ENCODE peak calls at places on chromosomes 6 and 20, in eight cellular contexts. D, P, Y, N, V, L, R and O are unnamed samples.

GRCh38 chr20:37262516-37262915 is 902 bp upstream of the GHRH start:
- DNase-seq in D (no peak), P (no peak), Y (no peak), N (no peak), V (no peak), L (no peak), R (peak; percentile 35), O (no peak)

GRCh38 chr6:108655840-108656650 is 95.3 kb downstream of the FOXO3 start:
- DNase-seq in D (no peak), P (no peak), Y (no peak), N (no peak), V (no peak), L (no peak), R (no peak), O (no peak)

GRCh38 chr6:158795516-158795915 is 23.7 kb downstream of the EZR start:
- DNase-seq in D (no peak), P (no peak), Y (no peak), N (no peak), V (no peak), L (no peak), R (no peak), O (no peak)

GRCh38 chr6:32178547-32179440 is 589 bp downstream of the RNF5 start:
- DNase-seq in D (no peak), P (no peak), Y (peak; percentile 22), N (no peak), V (no peak), L (peak; percentile 49), R (no peak), O (no peak)

GRCh38 chr6:21109421-21110178 is 484.0 kb upstream of the SOX4 start:
- DNase-seq in D (no peak), P (no peak), Y (no peak), N (peak; percentile 85), V (no peak), L (peak; percentile 86), R (peak; percentile 28), O (no peak)

GRCh38 chr6:42777126-42777822 is 4.6 kb upstream of the BICRAL start:
- DNase-seq in D (no peak), P (no peak), Y (no peak), N (peak; percentile 25), V (no peak), L (no peak), R (no peak), O (no peak)

GRCh38 chr6:29834564-29835436 is 7.2 kb downstream of the HLA-G start:
- DNase-seq in D (peak; percentile 6), P (peak; percentile 55), Y (no peak), N (peak; percentile 13), V (peak; percentile 48), L (peak; percentile 14), R (peak; percentile 42), O (no peak)

GRCh38 chr6:36929607-36930006 is 24.9 kb upstream of the PI16 start:
- DNase-seq in D (no peak), P (no peak), Y (no peak), N (no peak), V (no peak), L (no peak), R (peak; percentile 61), O (no peak)

GRCh38 chr6:20812776-20813175 is 278.5 kb downstream of the CDKAL1 start:
- DNase-seq in D (no peak), P (no peak), Y (no peak), N (no peak), V (no peak), L (no peak), R (no peak), O (no peak)

GRCh38 chr6:129890164-129890563 is 29.0 kb upstream of the TMEM244 start:
- DNase-seq in D (no peak), P (no peak), Y (no peak), N (peak; percentile 81), V (no peak), L (peak; percentile 30), R (peak; percentile 34), O (no peak)

GRCh38 chr6:49551866-49552129 is 1.3 kb downstream of the C6orf141 start:
- DNase-seq in D (no peak), P (no peak), Y (no peak), N (no peak), V (no peak), L (no peak), R (no peak), O (no peak)

GRCh38 chr6:105317607-105318533 is 85.0 kb downstream of the PREP start:
- DNase-seq in D (no peak), P (no peak), Y (peak; percentile 3), N (no peak), V (no peak), L (peak; percentile 25), R (peak; percentile 44), O (no peak)

GRCh38 chr6:113476937-113477839 is 380.0 kb upstream of the MARCKS start:
- DNase-seq in D (no peak), P (no peak), Y (peak; percentile 1), N (peak; percentile 73), V (no peak), L (no peak), R (no peak), O (no peak)

GRCh38 chr6:159894991-159895390 is 4.2 kb downstream of the MAS1 start:
- DNase-seq in D (no peak), P (no peak), Y (no peak), N (no peak), V (no peak), L (no peak), R (no peak), O (no peak)

GRCh38 chr20:51372176-51372803 is 170.2 kb downstream of the NFATC2 start:
- DNase-seq in D (peak; percentile 14), P (peak; percentile 46), Y (peak; percentile 27), N (peak; percentile 63), V (peak; percentile 53), L (peak; percentile 82), R (peak; percentile 75), O (peak; percentile 5)

GRCh38 chr20:26169506-26169905 is 472.9 kb upstream of the ZNF337 start:
- DNase-seq in D (no peak), P (no peak), Y (no peak), N (peak; percentile 7), V (no peak), L (no peak), R (no peak), O (no peak)

GRCh38 chr6:34213772-34214171 is 22.9 kb upstream of the HMGA1 start:
- DNase-seq in D (no peak), P (no peak), Y (no peak), N (no peak), V (no peak), L (no peak), R (no peak), O (no peak)

GRCh38 chr6:95593025-95593424 is 15.7 kb downstream of the MANEA start:
- DNase-seq in D (no peak), P (no peak), Y (peak; percentile 68), N (no peak), V (no peak), L (peak; percentile 54), R (peak; percentile 10), O (no peak)

GRCh38 chr6:40903456-40903855 is 135.6 kb downstream of the UNC5CL start:
- DNase-seq in D (no peak), P (no peak), Y (no peak), N (no peak), V (no peak), L (no peak), R (no peak), O (no peak)

GRCh38 chr20:15789083-15789482 is 784.2 kb downstream of the KIF16B start:
- DNase-seq in D (no peak), P (no peak), Y (no peak), N (no peak), V (no peak), L (no peak), R (no peak), O (no peak)